ENCODE peak calls at places on chromosomes 1 and 21, in six cellular contexts. One of them, this sample, is unnamed.

GRCh38 chr1:40627987-40628902 is 37.2 kb downstream of the RIMS3 start:
- DNase-seq in lower leg skin: no peak
- DNase-seq in pancreas: no peak
- DNase-seq in mucosa of descending colon: no peak
- DNase-seq in cardiac muscle cell: no peak
- DNase-seq in progenitor cell of endocrine pancreas: no peak
- DNase-seq in this sample: no peak

GRCh38 chr1:67261646-67262045 is 46.0 kb upstream of the IL12RB2 start:
- DNase-seq in cardiac muscle cell: no peak
- DNase-seq in lower leg skin: no peak
- DNase-seq in pancreas: no peak
- DNase-seq in progenitor cell of endocrine pancreas: no peak
- DNase-seq in mucosa of descending colon: no peak
- DNase-seq in this sample: no peak

GRCh38 chr1:39919545-39919944 is 17.8 kb upstream of the MYCL start:
- DNase-seq in cardiac muscle cell: peak
- DNase-seq in mucosa of descending colon: no peak
- DNase-seq in pancreas: no peak
- DNase-seq in progenitor cell of endocrine pancreas: peak
- DNase-seq in lower leg skin: no peak
- DNase-seq in this sample: peak

GRCh38 chr1:117093870-117094621 is 27.5 kb downstream of the TRIM45 start:
- DNase-seq in progenitor cell of endocrine pancreas: no peak
- DNase-seq in lower leg skin: no peak
- DNase-seq in cardiac muscle cell: peak
- DNase-seq in pancreas: no peak
- DNase-seq in mucosa of descending colon: no peak
- DNase-seq in this sample: peak

GRCh38 chr1:9476790-9477463 is 62.3 kb upstream of the SLC25A33 start:
- DNase-seq in progenitor cell of endocrine pancreas: no peak
- DNase-seq in lower leg skin: peak
- DNase-seq in pancreas: no peak
- DNase-seq in mucosa of descending colon: no peak
- DNase-seq in cardiac muscle cell: no peak
- DNase-seq in this sample: no peak

GRCh38 chr1:93979718-93980319 is 70.6 kb upstream of the GCLM start:
- DNase-seq in mucosa of descending colon: no peak
- DNase-seq in progenitor cell of endocrine pancreas: no peak
- DNase-seq in lower leg skin: peak
- DNase-seq in pancreas: no peak
- DNase-seq in cardiac muscle cell: no peak
- DNase-seq in this sample: no peak

GRCh38 chr1:93584238-93585003 is 97.2 kb downstream of the BCAR3 start:
- DNase-seq in lower leg skin: no peak
- DNase-seq in cardiac muscle cell: no peak
- DNase-seq in progenitor cell of endocrine pancreas: no peak
- DNase-seq in pancreas: no peak
- DNase-seq in mucosa of descending colon: no peak
- DNase-seq in this sample: no peak

GRCh38 chr1:29289493-29289892 is 53.2 kb downstream of the PTPRU start:
- DNase-seq in mucosa of descending colon: no peak
- DNase-seq in cardiac muscle cell: no peak
- DNase-seq in lower leg skin: no peak
- DNase-seq in progenitor cell of endocrine pancreas: no peak
- DNase-seq in pancreas: no peak
- DNase-seq in this sample: no peak

GRCh38 chr1:13593511-13594131 is 10.0 kb downstream of the PDPN start:
- DNase-seq in progenitor cell of endocrine pancreas: no peak
- DNase-seq in mucosa of descending colon: peak
- DNase-seq in cardiac muscle cell: no peak
- DNase-seq in pancreas: no peak
- DNase-seq in lower leg skin: peak
- DNase-seq in this sample: no peak

GRCh38 chr21:22885614-22886013 is 1887.4 kb downstream of the NCAM2 start:
- DNase-seq in mucosa of descending colon: no peak
- DNase-seq in progenitor cell of endocrine pancreas: no peak
- DNase-seq in lower leg skin: no peak
- DNase-seq in cardiac muscle cell: no peak
- DNase-seq in pancreas: no peak
- DNase-seq in this sample: no peak

GRCh38 chr1:192809286-192810252 is 730 bp downstream of the RGS2 start:
- DNase-seq in lower leg skin: no peak
- DNase-seq in pancreas: no peak
- DNase-seq in cardiac muscle cell: peak
- DNase-seq in mucosa of descending colon: peak
- DNase-seq in progenitor cell of endocrine pancreas: no peak
- DNase-seq in this sample: peak

GRCh38 chr1:104028670-104029069 is 279.0 kb downstream of the AMY1C start:
- DNase-seq in pancreas: no peak
- DNase-seq in mucosa of descending colon: no peak
- DNase-seq in cardiac muscle cell: no peak
- DNase-seq in lower leg skin: no peak
- DNase-seq in progenitor cell of endocrine pancreas: no peak
- DNase-seq in this sample: no peak

GRCh38 chr1:225746361-225747179 is 31.1 kb upstream of the SRP9 start:
- DNase-seq in cardiac muscle cell: no peak
- DNase-seq in lower leg skin: peak
- DNase-seq in progenitor cell of endocrine pancreas: peak
- DNase-seq in mucosa of descending colon: peak
- DNase-seq in pancreas: peak
- DNase-seq in this sample: peak

GRCh38 chr1:148264374-148265276 is 112.5 kb upstream of the NBPF11 start:
- DNase-seq in lower leg skin: no peak
- DNase-seq in cardiac muscle cell: peak
- DNase-seq in mucosa of descending colon: no peak
- DNase-seq in pancreas: peak
- DNase-seq in progenitor cell of endocrine pancreas: no peak
- DNase-seq in this sample: no peak

GRCh38 chr1:29514361-29515187 is 278.3 kb downstream of the PTPRU start:
- DNase-seq in cardiac muscle cell: no peak
- DNase-seq in pancreas: no peak
- DNase-seq in mucosa of descending colon: no peak
- DNase-seq in progenitor cell of endocrine pancreas: no peak
- DNase-seq in lower leg skin: no peak
- DNase-seq in this sample: no peak

GRCh38 chr1:224106568-224107281 is 7.2 kb upstream of the FBXO28 start:
- DNase-seq in pancreas: no peak
- DNase-seq in lower leg skin: peak
- DNase-seq in progenitor cell of endocrine pancreas: no peak
- DNase-seq in cardiac muscle cell: peak
- DNase-seq in mucosa of descending colon: no peak
- DNase-seq in this sample: peak

GRCh38 chr1:189220750-189221149 is 1256.9 kb downstream of the BRINP3 start:
- DNase-seq in lower leg skin: no peak
- DNase-seq in cardiac muscle cell: no peak
- DNase-seq in progenitor cell of endocrine pancreas: no peak
- DNase-seq in mucosa of descending colon: no peak
- DNase-seq in pancreas: no peak
- DNase-seq in this sample: no peak
- TF ChIP-seq CTCF in lower leg skin: no peak
- TF ChIP-seq CTCF in cardiac muscle cell: peak
- TF ChIP-seq CTCF in progenitor cell of endocrine pancreas: peak
- TF ChIP-seq CTCF in mucosa of descending colon: no peak
- TF ChIP-seq CTCF in pancreas: no peak
- TF ChIP-seq CTCF in this sample: peak

GRCh38 chr1:212219679-212220463 is 65.3 kb upstream of the PPP2R5A start:
- DNase-seq in cardiac muscle cell: peak
- DNase-seq in pancreas: no peak
- DNase-seq in lower leg skin: no peak
- DNase-seq in progenitor cell of endocrine pancreas: no peak
- DNase-seq in mucosa of descending colon: no peak
- DNase-seq in this sample: no peak
- TF ChIP-seq CTCF in cardiac muscle cell: no peak
- TF ChIP-seq CTCF in pancreas: no peak
- TF ChIP-seq CTCF in lower leg skin: no peak
- TF ChIP-seq CTCF in progenitor cell of endocrine pancreas: no peak
- TF ChIP-seq CTCF in mucosa of descending colon: no peak
- TF ChIP-seq CTCF in this sample: no peak

GRCh38 chr1:230679131-230679530 is 34.8 kb downstream of the AGT start:
- DNase-seq in pancreas: no peak
- DNase-seq in mucosa of descending colon: no peak
- DNase-seq in cardiac muscle cell: no peak
- DNase-seq in lower leg skin: no peak
- DNase-seq in progenitor cell of endocrine pancreas: no peak
- DNase-seq in this sample: no peak

GRCh38 chr1:230679854-230680253 is 34.1 kb downstream of the AGT start:
- DNase-seq in lower leg skin: no peak
- DNase-seq in progenitor cell of endocrine pancreas: no peak
- DNase-seq in mucosa of descending colon: no peak
- DNase-seq in pancreas: no peak
- DNase-seq in cardiac muscle cell: no peak
- DNase-seq in this sample: no peak

GRCh38 chr1:230682274-230682673 is 31.6 kb downstream of the AGT start:
- DNase-seq in progenitor cell of endocrine pancreas: no peak
- DNase-seq in pancreas: no peak
- DNase-seq in lower leg skin: no peak
- DNase-seq in cardiac muscle cell: peak
- DNase-seq in mucosa of descending colon: no peak
- DNase-seq in this sample: no peak

GRCh38 chr1:230681599-230681998 is 32.3 kb downstream of the AGT start:
- DNase-seq in pancreas: no peak
- DNase-seq in lower leg skin: no peak
- DNase-seq in mucosa of descending colon: no peak
- DNase-seq in cardiac muscle cell: peak
- DNase-seq in progenitor cell of endocrine pancreas: no peak
- DNase-seq in this sample: no peak

GRCh38 chr1:230680300-230681025 is 33.5 kb downstream of the AGT start:
- DNase-seq in mucosa of descending colon: no peak
- DNase-seq in pancreas: no peak
- DNase-seq in lower leg skin: no peak
- DNase-seq in progenitor cell of endocrine pancreas: no peak
- DNase-seq in cardiac muscle cell: no peak
- DNase-seq in this sample: no peak
- TF ChIP-seq CTCF in mucosa of descending colon: no peak
- TF ChIP-seq CTCF in pancreas: no peak
- TF ChIP-seq CTCF in lower leg skin: no peak
- TF ChIP-seq CTCF in progenitor cell of endocrine pancreas: no peak
- TF ChIP-seq CTCF in cardiac muscle cell: no peak
- TF ChIP-seq CTCF in this sample: no peak

GRCh38 chr1:45327644-45328515 is 1.2 kb downstream of the HPDL start:
- DNase-seq in cardiac muscle cell: no peak
- DNase-seq in progenitor cell of endocrine pancreas: no peak
- DNase-seq in lower leg skin: no peak
- DNase-seq in mucosa of descending colon: no peak
- DNase-seq in pancreas: no peak
- DNase-seq in this sample: no peak

GRCh38 chr1:45328680-45329079 is 2.0 kb downstream of the HPDL start:
- DNase-seq in mucosa of descending colon: no peak
- DNase-seq in lower leg skin: no peak
- DNase-seq in pancreas: no peak
- DNase-seq in progenitor cell of endocrine pancreas: no peak
- DNase-seq in cardiac muscle cell: no peak
- DNase-seq in this sample: no peak

GRCh38 chr1:45325816-45326506 is 734 bp upstream of the HPDL start:
- DNase-seq in pancreas: no peak
- DNase-seq in mucosa of descending colon: no peak
- DNase-seq in progenitor cell of endocrine pancreas: no peak
- DNase-seq in lower leg skin: no peak
- DNase-seq in cardiac muscle cell: no peak
- DNase-seq in this sample: no peak

GRCh38 chr1:45329445-45329844 is 2.8 kb downstream of the HPDL start:
- DNase-seq in pancreas: no peak
- DNase-seq in lower leg skin: no peak
- DNase-seq in progenitor cell of endocrine pancreas: no peak
- DNase-seq in cardiac muscle cell: no peak
- DNase-seq in mucosa of descending colon: no peak
- DNase-seq in this sample: no peak

DNA sequence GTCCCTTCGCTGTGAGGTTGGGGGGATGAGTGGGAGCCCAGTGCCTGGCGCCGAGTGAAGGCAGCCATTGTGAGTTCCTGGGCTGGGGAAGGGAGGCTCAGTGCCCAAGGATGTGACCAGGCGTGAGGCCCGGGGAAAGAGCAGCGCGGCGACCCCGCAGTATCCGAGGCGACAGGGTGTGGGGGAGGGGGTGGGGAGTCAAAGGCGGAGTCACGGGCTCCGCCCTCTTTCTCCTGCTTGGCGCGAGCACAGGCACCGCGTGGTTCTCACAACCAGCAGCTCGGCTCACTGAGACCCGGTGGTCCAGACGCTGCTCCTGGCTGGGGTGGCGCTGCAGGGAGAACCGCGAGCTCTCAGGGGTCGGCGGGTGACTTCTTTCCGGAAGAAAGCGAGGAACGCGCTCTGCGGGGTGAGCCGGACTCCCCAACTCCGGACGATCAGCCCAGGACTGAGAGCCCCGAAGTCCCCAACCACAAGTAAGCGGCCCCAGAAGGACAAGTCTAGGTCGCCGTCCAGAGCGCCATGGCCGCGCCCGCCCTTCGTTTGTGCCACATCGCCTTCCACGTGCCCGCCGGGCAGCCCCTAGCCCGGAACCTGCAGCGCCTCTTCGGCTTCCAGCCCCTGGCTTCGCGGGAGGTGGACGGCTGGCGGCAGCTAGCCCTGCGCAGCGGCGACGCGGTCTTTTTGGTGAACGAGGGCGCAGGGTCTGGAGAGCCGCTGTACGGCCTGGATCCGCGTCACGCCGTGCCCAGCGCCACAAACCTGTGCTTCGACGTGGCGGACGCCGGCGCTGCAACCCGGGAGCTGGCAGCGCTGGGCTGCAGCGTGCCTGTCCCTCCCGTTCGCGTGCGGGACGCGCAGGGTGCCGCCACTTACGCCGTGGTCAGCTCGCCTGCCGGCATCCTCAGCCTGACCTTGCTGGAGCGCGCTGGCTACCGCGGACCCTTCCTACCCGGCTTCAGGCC is at the start of gene HPDL:
- DNase-seq in mucosa of descending colon: peak
- DNase-seq in pancreas: peak
- DNase-seq in cardiac muscle cell: peak
- DNase-seq in lower leg skin: no peak
- DNase-seq in progenitor cell of endocrine pancreas: peak
- DNase-seq in this sample: peak
- TF ChIP-seq CTCF in mucosa of descending colon: no peak
- TF ChIP-seq CTCF in pancreas: no peak
- TF ChIP-seq CTCF in cardiac muscle cell: no peak
- TF ChIP-seq CTCF in lower leg skin: no peak
- TF ChIP-seq CTCF in progenitor cell of endocrine pancreas: no peak
- TF ChIP-seq CTCF in this sample: no peak